ENCODE peak calls at places on chromosomes 7 and 10, in five cellular contexts. V, D, C, H and R are unnamed samples.
A peak's percentile ranks its signal among the peaks of the same experiment; 100 is the strongest.

GRCh38 chr7:85750454-85750949 is 563.6 kb upstream of the SEMA3D start:
- DNase-seq in V (peak; percentile 52), C (peak; percentile 24), H (peak; percentile 10), D (no peak), R (peak; percentile 12)

GRCh38 chr10:79400567-79401004 is 44.8 kb downstream of the ZCCHC24 start:
- DNase-seq in C (peak; percentile 54), H (no peak), D (no peak), V (peak; percentile 36), R (no peak)

GRCh38 chr10:123798856-123799255 is 92.8 kb downstream of the CPXM2 start:
- DNase-seq in H (no peak), D (no peak), V (no peak), C (no peak), R (no peak)

GRCh38 chr7:73891178-73891885 is 30.4 kb downstream of the TMEM270 start:
- DNase-seq in V (no peak), H (no peak), D (no peak), C (no peak), R (no peak)

GRCh38 chr7:75993689-75994387 is 557 bp downstream of the TMEM120A start:
- DNase-seq in C (peak; percentile 58), H (peak; percentile 16), D (peak; percentile 52), V (peak; percentile 44), R (peak; percentile 42)

GRCh38 chr10:77006836-77007511 is 630.6 kb downstream of the KCNMA1 start:
- DNase-seq in D (no peak), C (peak; percentile 83), V (peak; percentile 26), H (no peak), R (no peak)

GRCh38 chr7:65749039-65749438 is 123.8 kb upstream of the VKORC1L1 start:
- DNase-seq in V (no peak), C (no peak), D (no peak), H (no peak), R (no peak)

GRCh38 chr7:11434371-11434770 is 397.6 kb downstream of the THSD7A start:
- DNase-seq in C (no peak), V (no peak), D (no peak), H (no peak), R (no peak)

GRCh38 chr10:99524050-99524666 is 8.6 kb upstream of the NKX2-3 start:
- DNase-seq in D (no peak), H (no peak), V (no peak), C (no peak), R (no peak)

GRCh38 chr7:30736291-30736690 is 15.6 kb upstream of the INMT start:
- DNase-seq in C (no peak), V (no peak), H (no peak), D (no peak), R (no peak)

GRCh38 chr7:73865738-73866445 is 4.9 kb downstream of the TMEM270 start:
- DNase-seq in D (no peak), C (peak; percentile 34), H (no peak), V (peak; percentile 61), R (peak; percentile 34)

GRCh38 chr10:133210398-133211140 is 19.4 kb upstream of the UTF1 start:
- DNase-seq in C (no peak), V (no peak), D (no peak), H (no peak), R (no peak)

GRCh38 chr7:155371884-155372781 is 74.5 kb downstream of the INSIG1 start:
- DNase-seq in D (no peak), H (no peak), V (peak; percentile 29), C (no peak), R (no peak)

GRCh38 chr7:119175916-119176627 is 951.6 kb downstream of the ANKRD7 start:
- DNase-seq in C (peak; percentile 13), D (no peak), H (no peak), V (peak; percentile 62), R (peak; percentile 6)

GRCh38 chr7:143965280-143965679 is 10.6 kb downstream of the OR2F1 start:
- DNase-seq in H (no peak), V (no peak), D (no peak), C (no peak), R (no peak)

GRCh38 chr7:100613447-100614185 is 1.3 kb downstream of the MOSPD3 start:
- DNase-seq in C (no peak), H (no peak), D (no peak), V (no peak), R (no peak)

GRCh38 chr10:95290446-95290800 is 380 bp downstream of the PDLIM1 start:
- DNase-seq in C (no peak), H (no peak), D (no peak), V (peak; percentile 30), R (no peak)

GRCh38 chr7:43164757-43165156 is 52.3 kb downstream of the HECW1 start:
- DNase-seq in H (peak; percentile 55), V (peak; percentile 98), C (peak; percentile 96), D (no peak), R (peak; percentile 86)

GRCh38 chr7:92685146-92686042 is 95.2 kb upstream of the FAM133B start:
- DNase-seq in D (no peak), H (no peak), C (no peak), V (no peak), R (no peak)

GRCh38 chr10:72505435-72505834 is 120.4 kb downstream of the MICU1 start:
- DNase-seq in D (no peak), H (no peak), V (no peak), C (no peak), R (no peak)

GRCh38 chr7:139660317-139661042 is 117.3 kb downstream of the HIPK2 start:
- DNase-seq in H (no peak), D (no peak), C (no peak), V (peak; percentile 85), R (no peak)

GRCh38 chr7:122397381-122397780 is 92.8 kb upstream of the FEZF1 start:
- DNase-seq in V (no peak), D (no peak), C (no peak), H (no peak), R (no peak)